ENCODE peak calls at places on chromosomes 11 and 22, in five cellular contexts. R, X, Y, E and D are unnamed samples. For H3K4me1, the result is how much of the 10 kb centered on the place peaks cover.

GRCh38 chr22:50473855-50474671 is 772 bp downstream of the SBF1 start:
- DNase-seq in R (no peak), X (peak), Y (peak), E (peak), D (peak)

GRCh38 chr22:37176464-37177061 is 11.5 kb downstream of the C1QTNF6 start:
- DNase-seq in R (peak), X (peak), Y (peak), E (no peak), D (peak)

GRCh38 chr11:62193954-62194353 is 3.9 kb downstream of the SCGB1D1 start:
- DNase-seq in R (no peak), X (peak), Y (no peak), E (no peak), D (no peak)

GRCh38 chr11:81377418-81377817 is 1356.2 kb downstream of the FAM181B start:
- DNase-seq in R (no peak), X (no peak), Y (no peak), E (no peak), D (no peak)

GRCh38 chr11:35688023-35688422 is 25.4 kb downstream of the TRIM44 start:
- DNase-seq in R (no peak), X (peak), Y (peak), E (no peak), D (no peak)

GRCh38 chr11:34599406-34599901 is 21.4 kb upstream of the EHF start:
- DNase-seq in R (no peak), X (peak), Y (peak), E (no peak), D (no peak)

GRCh38 chr11:84514436-84514835 is 1112.7 kb downstream of the DLG2 start:
- DNase-seq in R (no peak), X (no peak), Y (no peak), E (no peak), D (no peak)

GRCh38 chr11:60647087-60647486 is 52.3 kb upstream of the MS4A8 start:
- DNase-seq in R (no peak), X (no peak), Y (no peak), E (no peak), D (peak)

GRCh38 chr22:31650391-31650790 is 11.6 kb downstream of the PISD start:
- DNase-seq in R (no peak), X (peak), Y (peak), E (no peak), D (no peak)

GRCh38 chr22:47814474-47814873 is 1052.0 kb downstream of the TBC1D22A start:
- DNase-seq in R (no peak), X (no peak), Y (no peak), E (no peak), D (no peak)

GRCh38 chr11:32829680-32830412 is at the start of gene PRRG4:
- DNase-seq in R (peak), X (peak), Y (peak), E (peak), D (peak)

GRCh38 chr11:112024178-112024777 is 930 bp upstream of the DLAT start:
- DNase-seq in R (no peak), X (no peak), Y (no peak), E (no peak), D (no peak)

GRCh38 chr11:34745209-34745608 is 124.3 kb downstream of the EHF start:
- DNase-seq in R (no peak), X (peak), Y (no peak), E (peak), D (no peak)

GRCh38 chr11:10930961-10931760 is 73.3 kb upstream of the ZBED5 start:
- DNase-seq in R (peak), X (peak), Y (peak), E (peak), D (peak)

GRCh38 chr11:128779036-128779435 is 85.2 kb downstream of the FLI1 start:
- DNase-seq in R (no peak), X (peak), Y (peak), E (no peak), D (no peak)

GRCh38 chr22:46738961-46739870 is 1.2 kb upstream of the CERK start:
- DNase-seq in R (no peak), X (peak), Y (peak), E (peak), D (peak)

GRCh38 chr11:32034149-32034548 is 56.7 kb upstream of the RCN1 start:
- DNase-seq in R (no peak), X (peak), Y (peak), E (no peak), D (no peak)

GRCh38 chr11:118007040-118007439 is 20.8 kb downstream of the IL10RA start:
- DNase-seq in R (no peak), X (no peak), Y (no peak), E (no peak), D (no peak)

GRCh38 chr11:43503417-43503816 is 144.7 kb downstream of the TTC17 start:
- DNase-seq in R (no peak), X (no peak), Y (no peak), E (no peak), D (no peak)

GRCh38 chr22:49018601-49019000 is 809.1 kb downstream of the BRD1 start:
- DNase-seq in R (peak), X (no peak), Y (peak), E (no peak), D (peak)

GRCh38 chr22:49016909-49017768 is 810.5 kb downstream of the BRD1 start:
- DNase-seq in R (peak), X (no peak), Y (peak), E (no peak), D (peak)

GRCh38 chr22:49019737-49020136 is 807.9 kb downstream of the BRD1 start:
- DNase-seq in R (peak), X (no peak), Y (peak), E (no peak), D (no peak)

GRCh38 chr22:49015993-49016908 is 811.4 kb downstream of the BRD1 start:
- DNase-seq in R (peak), X (no peak), Y (peak), E (no peak), D (no peak)

GRCh38 chr22:49017769-49018330 is 809.8 kb downstream of the BRD1 start:
- DNase-seq in R (peak), X (no peak), Y (peak), E (no peak), D (no peak)
- H3K27ac ChIP-seq in R (no peak), X (no peak), Y (no peak), E (no peak), D (no peak)

GRCh38 chr11:69152748-69153446 is 2.8 kb upstream of the SMIM38 start:
- DNase-seq in R (no peak), X (no peak), Y (no peak), E (peak), D (no peak)
- TF ChIP-seq CTCF in R (no peak), X (no peak), Y (no peak), E (no peak), D (no peak)

DNA sequence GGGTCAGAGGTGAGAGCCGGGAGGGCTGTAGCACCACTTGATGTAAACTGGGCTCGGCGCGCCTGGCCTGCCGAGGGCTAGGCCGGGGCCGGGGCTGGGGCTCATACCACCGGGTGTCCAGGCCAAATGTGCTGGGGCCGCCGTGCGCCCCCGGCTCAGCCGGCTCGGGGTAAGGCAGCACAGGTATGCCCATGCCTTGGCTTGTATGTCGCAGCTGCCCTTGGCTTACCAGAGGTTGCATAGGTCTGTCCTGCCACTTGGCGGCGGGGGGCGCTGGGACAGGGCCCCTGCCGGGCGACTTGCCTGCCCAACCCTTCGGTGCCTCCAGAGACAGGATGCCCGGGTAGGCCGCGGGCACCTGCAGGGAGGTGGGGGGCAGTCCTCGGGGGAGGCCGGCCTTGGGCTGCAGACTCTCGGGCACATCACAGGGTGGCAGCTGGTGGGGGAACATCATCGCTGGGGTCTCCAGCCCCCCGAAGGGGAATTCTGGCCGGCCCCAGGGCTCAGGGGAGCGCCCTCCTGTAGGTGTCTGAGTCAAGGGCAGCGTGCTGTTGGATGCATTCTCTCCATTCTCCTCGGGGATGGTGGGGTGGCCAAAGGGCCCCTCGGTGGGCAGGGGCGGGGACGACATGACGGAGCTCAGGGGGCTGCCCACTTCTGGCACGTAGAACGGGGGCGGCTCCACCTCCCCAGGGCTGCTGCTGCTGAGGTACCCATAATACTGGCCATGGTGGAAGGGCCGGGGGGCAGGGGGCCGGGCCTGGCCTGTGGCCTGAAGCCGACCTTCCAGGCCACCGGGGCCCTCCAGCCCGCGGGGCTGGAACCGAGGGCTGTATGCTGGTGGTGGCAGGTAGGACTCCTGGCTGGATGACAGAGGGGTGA is 36.4 kb downstream of the IGSF9B start:
- DNase-seq in R (no peak), X (no peak), Y (peak), E (no peak), D (no peak)
- H3K4me1 ChIP-seq in R (under half), X (under half), Y (under half), E (under half), D (under half)

GRCh38 chr11:65651339-65651588 is 11.5 kb downstream of the RELA start:
- DNase-seq in R (no peak), X (no peak), Y (peak), E (no peak), D (no peak)
- H3K27ac ChIP-seq in R (no peak), X (peak), Y (peak), E (peak), D (peak)

GRCh38 chr11:12164061-12165014 is 53.9 kb downstream of the MICAL2 start:
- DNase-seq in R (no peak), X (peak), Y (peak), E (no peak), D (no peak)
- TF ChIP-seq CTCF in R (no peak), X (no peak), Y (no peak), E (no peak), D (no peak)

GRCh38 chr11:6402061-6402470 is 11.8 kb downstream of the SMPD1 start:
- DNase-seq in R (no peak), X (no peak), Y (no peak), E (no peak), D (no peak)
- H3K4me1 ChIP-seq in R (under half), X (under half), Y (under half), E (under half), D (under half)

DNA sequence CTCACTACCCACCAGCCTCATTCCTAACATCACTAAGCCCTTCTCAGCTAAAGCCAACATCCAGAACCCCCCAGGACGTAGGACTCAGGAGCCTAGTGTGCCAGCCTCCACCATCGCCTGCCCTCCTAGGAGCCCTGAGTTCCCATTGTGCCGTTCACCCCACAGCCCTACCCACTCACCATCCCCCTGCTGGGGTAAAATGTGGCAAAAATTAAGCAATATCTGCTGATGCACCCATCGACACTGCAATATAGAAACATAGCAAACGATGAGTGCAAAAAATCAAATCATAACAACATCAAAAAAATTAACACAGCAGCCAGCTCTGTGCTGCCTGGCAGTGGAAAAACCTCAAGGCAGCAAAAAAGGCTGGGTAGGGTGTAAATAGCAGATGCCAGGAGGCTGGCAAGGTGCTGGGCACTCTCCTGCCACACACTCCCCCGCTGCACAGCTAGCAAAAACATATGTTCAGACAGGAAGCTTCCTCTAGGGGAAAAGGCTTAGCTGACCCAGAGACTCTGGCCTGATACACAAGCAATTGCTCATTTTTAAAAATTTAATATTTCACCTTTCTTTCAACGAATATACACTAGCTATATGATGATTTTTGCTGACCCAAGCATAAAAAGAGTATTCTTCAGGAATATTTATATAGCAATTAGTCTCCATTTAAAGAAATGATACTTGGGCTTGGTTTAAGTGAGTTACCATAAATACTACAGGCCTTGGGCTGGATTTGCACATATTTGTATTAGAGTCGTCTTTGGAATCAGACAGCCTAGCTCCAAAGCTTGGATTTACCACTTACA is 33.8 kb downstream of the PRDM10 start:
- DNase-seq in R (no peak), X (no peak), Y (no peak), E (no peak), D (no peak)
- H3K27ac ChIP-seq in R (no peak), X (no peak), Y (no peak), E (no peak), D (no peak)

DNA sequence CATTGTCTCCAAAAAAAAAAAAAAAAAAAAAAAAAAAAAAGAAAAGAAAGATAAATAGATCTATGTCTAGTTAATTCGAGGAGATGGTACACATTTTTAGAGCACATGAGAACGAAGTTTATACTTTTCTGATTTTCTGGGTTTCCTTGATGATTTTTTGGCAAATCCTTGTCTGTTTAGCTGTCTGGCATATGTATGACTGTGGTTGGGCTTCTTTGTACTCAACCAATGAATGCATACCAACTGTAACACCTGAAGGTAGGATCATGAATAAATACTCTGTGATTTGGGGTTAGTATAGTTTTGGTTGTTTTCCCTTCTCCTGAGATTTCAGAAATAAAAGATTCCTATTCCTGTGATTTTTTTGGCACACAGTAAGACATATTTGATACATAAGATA is 63.1 kb downstream of the ARHGEF12 start:
- DNase-seq in R (no peak), X (no peak), Y (no peak), E (no peak), D (no peak)
- TF ChIP-seq CTCF in R (no peak), X (no peak), Y (no peak), E (no peak), D (no peak)

DNA sequence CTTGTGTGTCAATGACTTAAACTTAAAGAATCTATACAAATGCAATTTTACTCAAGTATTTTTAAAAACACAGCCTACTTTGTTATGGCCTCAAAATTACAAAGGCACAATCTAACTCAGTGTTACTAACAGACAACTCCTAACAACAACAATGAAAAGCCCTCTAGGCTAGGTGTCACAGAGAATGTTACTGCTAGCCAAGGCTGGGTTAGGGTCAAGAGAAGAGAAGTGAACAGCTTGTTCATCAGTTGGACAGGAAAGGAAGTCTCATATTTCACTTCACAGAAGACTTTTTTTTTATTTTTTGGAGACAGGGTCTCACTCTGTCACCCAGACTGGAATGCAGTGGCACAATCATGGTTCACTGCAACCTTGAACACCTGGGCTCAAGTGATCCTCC is 26.0 kb downstream of the CLDN25 start:
- DNase-seq in R (no peak), X (no peak), Y (no peak), E (no peak), D (no peak)
- H3K4me1 ChIP-seq in R (under half), X (under half), Y (under half), E (under half), D (under half)

GRCh38 chr22:35609261-35609660 is 7.9 kb downstream of the MB start:
- DNase-seq in R (no peak), X (no peak), Y (no peak), E (no peak), D (no peak)
- H3K27ac ChIP-seq in R (no peak), X (peak), Y (no peak), E (no peak), D (peak)